ENCODE peak calls at places on chromosomes 13 and 19, in five cellular contexts. L is CD4-positive, alpha-beta T cell; M is activated CD4-positive, alpha-beta T cell treated with anti-CD3 and anti-CD28 coated beads for 24 hours; N is T-helper 2 cell; B is ELF-1. V is an unnamed sample.
A peak's percentile ranks its signal among the peaks of the same experiment; 100 is the strongest.

GRCh38 chr19:4067396-4068057 is 828 bp upstream of the ZBTB7A start:
- DNase-seq in L (peak; percentile 40), M (no peak), N (peak; percentile 55), B (no peak), V (no peak)

GRCh38 chr13:35720690-35721554 is 244.4 kb upstream of the MAB21L1 start:
- DNase-seq in L (peak; percentile 35), M (peak; percentile 1), N (no peak), B (peak; percentile 90), V (no peak)

GRCh38 chr13:32682740-32683139 is 96.5 kb downstream of the PDS5B start:
- DNase-seq in L (no peak), M (no peak), N (no peak), B (no peak), V (no peak)

GRCh38 chr13:64529874-64530485 is 2700.2 kb downstream of the PCDH9 start:
- DNase-seq in L (no peak), M (peak; percentile 2), N (no peak), B (peak; percentile 64), V (no peak)

GRCh38 chr19:12611361-12611699 is 610 bp downstream of the ZNF791 start:
- DNase-seq in L (no peak), M (no peak), N (no peak), B (peak; percentile 75), V (no peak)

GRCh38 chr19:12639901-12640613 is 26.5 kb downstream of the MAN2B1 start:
- DNase-seq in L (peak; percentile 85), M (peak; percentile 85), N (peak; percentile 73), B (peak; percentile 95), V (peak; percentile 90)

GRCh38 chr19:16330811-16331690 is 6.4 kb downstream of the KLF2 start:
- DNase-seq in L (no peak), M (no peak), N (peak; percentile 22), B (no peak), V (no peak)

GRCh38 chr13:67438465-67438864 is 208.3 kb upstream of the PCDH9 start:
- DNase-seq in L (no peak), M (no peak), N (no peak), B (no peak), V (no peak)

GRCh38 chr19:4062576-4063368 is 3.9 kb downstream of the ZBTB7A start:
- DNase-seq in L (no peak), M (no peak), N (no peak), B (peak; percentile 84), V (no peak)

GRCh38 chr13:67118277-67118676 is 111.9 kb downstream of the PCDH9 start:
- DNase-seq in L (no peak), M (no peak), N (no peak), B (no peak), V (no peak)

GRCh38 chr13:40408602-40409001 is 257.8 kb downstream of the FOXO1 start:
- DNase-seq in L (no peak), M (no peak), N (no peak), B (no peak), V (no peak)

GRCh38 chr13:95643814-95644598 is 500 bp downstream of the DZIP1 start:
- DNase-seq in L (no peak), M (no peak), N (no peak), B (no peak), V (no peak)

GRCh38 chr13:50198508-50198907 is 183.3 kb downstream of the KCNRG start:
- DNase-seq in L (no peak), M (no peak), N (no peak), B (no peak), V (no peak)

GRCh38 chr13:102091231-102091630 is 310.6 kb downstream of the FGF14 start:
- DNase-seq in L (no peak), M (no peak), N (no peak), B (peak; percentile 61), V (no peak)

GRCh38 chr13:68275758-68276157 is 1045.6 kb upstream of the PCDH9 start:
- DNase-seq in L (no peak), M (no peak), N (no peak), B (no peak), V (no peak)

GRCh38 chr19:50695251-50696064 is 24.1 kb downstream of the SHANK1 start:
- DNase-seq in L (no peak), M (no peak), N (no peak), B (no peak), V (peak; percentile 51)